ENCODE peak calls at places on chromosome 11, in four cellular contexts. U is mammary epithelial cell, X is foreskin fibroblast, M is choroid plexus epithelial cell. V is an unnamed sample.

GRCh38 chr11:44947114-44947513 is 3.6 kb downstream of the TP53I11 start:
- DNase-seq in X (no peak), M (no peak), U (no peak), V (no peak)

GRCh38 chr11:73596547-73596946 is 1.4 kb downstream of the FAM168A start:
- DNase-seq in U (no peak), X (no peak), M (no peak), V (no peak)

GRCh38 chr11:134981824-134982223 is 569.8 kb upstream of the B3GAT1 start:
- DNase-seq in X (no peak), M (no peak), U (no peak), V (no peak)

GRCh38 chr11:33828604-33829429 is 54.5 kb upstream of the FBXO3 start:
- DNase-seq in M (no peak), X (peak), U (no peak), V (no peak)

GRCh38 chr11:102807921-102808320 is 10.0 kb upstream of the MMP1 start:
- DNase-seq in X (no peak), U (no peak), M (peak), V (no peak)

GRCh38 chr11:12291767-12292166 is 85.6 kb upstream of the PARVA start:
- DNase-seq in X (no peak), U (no peak), M (no peak), V (no peak)

GRCh38 chr11:69909561-69910518 is 90.6 kb upstream of the FGF3 start:
- DNase-seq in U (no peak), X (peak), M (peak), V (no peak)

GRCh38 chr11:66367561-66368312 is 3.8 kb downstream of the SLC29A2 start:
- DNase-seq in M (no peak), U (no peak), X (no peak), V (no peak)

GRCh38 chr11:28107331-28107725 is 628 bp downstream of the KIF18A start:
- DNase-seq in U (no peak), X (no peak), M (peak), V (no peak)

GRCh38 chr11:76267563-76267962 is 61.3 kb upstream of the WNT11 start:
- DNase-seq in X (peak), U (no peak), M (no peak), V (no peak)

GRCh38 chr11:123143476-123143875 is 51.6 kb downstream of the CLMP start:
- DNase-seq in M (peak), X (no peak), U (no peak), V (no peak)

GRCh38 chr11:10625982-10626311 is 57.5 kb upstream of the LYVE1 start:
- DNase-seq in X (no peak), U (no peak), M (no peak), V (no peak)

GRCh38 chr11:71304045-71304444 is 51.7 kb upstream of the SHANK2 start:
- DNase-seq in M (no peak), U (no peak), X (no peak), V (no peak)

GRCh38 chr11:12222099-12222751 is 111.8 kb downstream of the MICAL2 start:
- DNase-seq in U (no peak), M (peak), X (no peak), V (no peak)

GRCh38 chr11:60150279-60150678 is 32.6 kb downstream of the MS4A6A start:
- DNase-seq in U (no peak), M (no peak), X (no peak), V (no peak)

GRCh38 chr11:127003260-127003981 is 2.9 kb upstream of the KIRREL3 start:
- DNase-seq in M (no peak), U (peak), X (peak), V (no peak)

GRCh38 chr11:83971063-83971462 is 684.9 kb upstream of the CCDC90B start:
- DNase-seq in X (no peak), U (peak), M (peak), V (no peak)

GRCh38 chr11:78929092-78929905 is 354.6 kb upstream of the NARS2 start:
- DNase-seq in U (no peak), M (no peak), X (no peak), V (no peak)

GRCh38 chr11:13364388-13364787 is 86.8 kb downstream of the BMAL1 start:
- DNase-seq in M (peak), U (peak), X (no peak), V (no peak)

GRCh38 chr11:34160049-34160721 is 54.8 kb downstream of the NAT10 start:
- DNase-seq in M (peak), U (no peak), X (no peak), V (no peak)

GRCh38 chr11:76636826-76637460 is 33.6 kb downstream of the LRRC32 start:
- DNase-seq in U (no peak), X (no peak), M (no peak), V (no peak)

DNA sequence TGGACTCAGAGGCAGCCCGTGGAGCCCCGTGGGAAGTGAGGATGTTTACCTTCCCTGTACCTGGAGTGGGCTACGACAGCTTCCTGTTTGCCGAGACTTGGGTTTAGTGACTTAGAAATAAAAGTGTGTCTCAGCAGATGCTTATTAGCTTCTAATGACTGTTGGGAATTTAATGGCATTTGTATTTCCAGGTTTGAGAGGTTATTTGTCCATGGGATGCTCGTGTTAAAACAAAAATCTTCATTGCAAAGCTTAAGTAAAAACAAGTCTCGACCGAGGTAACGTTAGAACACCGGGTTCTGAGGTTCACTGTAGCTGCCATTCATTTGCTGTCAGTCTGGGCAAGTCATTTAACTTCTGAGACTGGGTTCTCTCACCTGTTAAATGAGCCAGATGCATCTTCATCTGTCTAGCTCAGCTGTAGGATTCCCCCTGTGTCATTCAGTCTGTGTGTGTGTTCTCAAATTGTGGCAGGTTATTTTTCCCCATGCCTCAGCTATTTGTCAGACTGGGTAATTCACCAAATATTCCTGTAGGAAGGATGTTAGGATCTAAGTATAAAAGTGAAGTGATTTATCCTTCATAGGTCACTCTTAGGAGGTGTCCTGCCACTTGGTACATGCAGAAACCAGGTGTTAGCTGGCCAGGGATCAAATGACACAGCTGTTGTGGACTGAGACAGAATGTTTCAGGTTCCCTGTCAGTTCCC is 790 bp downstream of the EI24 start:
- DNase-seq in X (peak), U (peak), M (peak), V (no peak)
- H3K4me3 ChIP-seq in X (peak), U (peak), M (peak), V (peak)

GRCh38 chr11:3853935-3854659 is 1.4 kb upstream of the STIM1 start:
- DNase-seq in M (no peak), U (peak), X (no peak), V (no peak)
- H3K4me3 ChIP-seq in M (no peak), U (no peak), X (no peak), V (no peak)

GRCh38 chr11:43735115-43735514 is 54.6 kb downstream of the HSD17B12 start:
- DNase-seq in U (no peak), X (no peak), M (no peak), V (no peak)

GRCh38 chr11:43738600-43739409 is 58.3 kb downstream of the HSD17B12 start:
- DNase-seq in U (peak), X (peak), M (peak), V (peak)

GRCh38 chr11:43737194-43737575 is 56.6 kb downstream of the HSD17B12 start:
- DNase-seq in X (no peak), M (no peak), U (no peak), V (no peak)

GRCh38 chr11:43735931-43736330 is 55.4 kb downstream of the HSD17B12 start:
- DNase-seq in M (peak), U (peak), X (peak), V (no peak)

GRCh38 chr11:43736502-43737193 is 56.1 kb downstream of the HSD17B12 start:
- DNase-seq in U (peak), X (peak), M (peak), V (no peak)
- H3K4me3 ChIP-seq in U (no peak), X (peak), M (no peak), V (no peak)

GRCh38 chr11:94469416-94469815 is 24.2 kb downstream of the MRE11 start:
- DNase-seq in X (no peak), M (no peak), U (no peak), V (no peak)

GRCh38 chr11:94477644-94478043 is 16.0 kb downstream of the MRE11 start:
- DNase-seq in M (no peak), X (no peak), U (no peak), V (no peak)

GRCh38 chr11:94473177-94473799 is 20.4 kb downstream of the MRE11 start:
- DNase-seq in U (no peak), M (peak), X (no peak), V (no peak)
- H3K4me3 ChIP-seq in U (no peak), M (no peak), X (no peak), V (no peak)

DNA sequence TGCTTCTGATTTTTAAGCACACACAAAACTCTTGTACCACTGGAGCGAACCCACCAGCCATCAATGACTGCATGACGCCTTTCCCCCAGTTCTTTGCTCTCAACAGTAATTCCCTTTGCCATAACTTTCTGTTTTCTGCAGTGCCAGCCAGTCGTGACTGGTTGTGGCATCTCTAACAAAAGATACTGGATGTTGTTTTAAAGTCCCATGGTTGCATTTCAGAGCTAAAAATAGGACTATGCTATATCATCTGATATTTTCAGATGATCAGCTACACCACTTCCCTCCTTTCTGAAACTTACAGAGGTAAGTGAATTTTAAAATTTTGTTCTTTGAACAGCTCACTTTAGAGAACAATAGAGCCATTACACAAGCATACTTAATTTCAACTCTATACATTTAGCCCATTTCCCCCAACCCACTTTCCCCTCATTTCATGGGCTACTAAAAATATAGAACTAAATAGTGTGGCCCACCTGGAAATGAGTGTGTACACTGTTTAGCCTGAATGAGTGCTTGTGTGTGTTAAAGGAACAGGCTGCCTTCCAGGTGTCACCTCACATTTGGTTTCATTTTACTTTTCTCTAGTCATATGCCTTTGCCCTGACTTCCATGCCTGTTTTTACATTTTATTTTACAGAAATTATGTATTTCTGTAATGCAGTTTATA is 136.9 kb upstream of the ZC3H12C start:
- DNase-seq in M (no peak), U (no peak), X (no peak), V (no peak)
- H3K4me3 ChIP-seq in M (no peak), U (no peak), X (no peak), V (no peak)

GRCh38 chr11:115368616-115369015 is 135.6 kb downstream of the CADM1 start:
- DNase-seq in U (no peak), X (no peak), M (no peak), V (no peak)
- H3K4me3 ChIP-seq in U (no peak), X (no peak), M (no peak), V (no peak)

GRCh38 chr11:119362741-119363080 is 16.2 kb upstream of the MFRP start:
- DNase-seq in X (no peak), M (no peak), U (no peak), V (no peak)
- H3K4me3 ChIP-seq in X (no peak), M (no peak), U (no peak), V (no peak)

GRCh38 chr11:114295676-114296081 is 520 bp upstream of the NNMT start:
- DNase-seq in U (no peak), X (no peak), M (no peak), V (no peak)
- H3K4me3 ChIP-seq in U (peak), X (peak), M (peak), V (no peak)

GRCh38 chr11:128553662-128554392 is 33.5 kb downstream of the ETS1 start:
- DNase-seq in U (no peak), M (peak), X (peak), V (no peak)
- H3K4me3 ChIP-seq in U (no peak), M (no peak), X (no peak), V (no peak)